ENCODE peak calls at places on chromosomes 7 and 10, in six cellular contexts. One of them, this sample, is unnamed. For H3K36me3 and H3K4me1, the result is how much of the 10 kb centered on the place peaks cover.

GRCh38 chr10:73641272-73642060 is at the start of gene MYOZ1:
- DNase-seq in OCI-LY7: no peak
- DNase-seq in SK-N-SH: no peak
- DNase-seq in PC-3: peak
- DNase-seq in fibroblast of lung: peak
- DNase-seq in GM23338: peak
- DNase-seq in this sample: no peak

GRCh38 chr10:44908936-44909335 is 2.2 kb upstream of the TMEM72 start:
- DNase-seq in GM23338: no peak
- DNase-seq in OCI-LY7: no peak
- DNase-seq in PC-3: no peak
- DNase-seq in fibroblast of lung: no peak
- DNase-seq in SK-N-SH: no peak
- DNase-seq in this sample: no peak

GRCh38 chr10:90179696-90180407 is 478.5 kb downstream of the KIF20B start:
- DNase-seq in SK-N-SH: no peak
- DNase-seq in GM23338: no peak
- DNase-seq in OCI-LY7: no peak
- DNase-seq in PC-3: peak
- DNase-seq in fibroblast of lung: peak
- DNase-seq in this sample: no peak

GRCh38 chr7:73586911-73587310 is 8.5 kb upstream of the TBL2 start:
- DNase-seq in fibroblast of lung: no peak
- DNase-seq in SK-N-SH: no peak
- DNase-seq in OCI-LY7: no peak
- DNase-seq in GM23338: no peak
- DNase-seq in PC-3: no peak
- DNase-seq in this sample: no peak

GRCh38 chr10:102674566-102674965 is 30.3 kb downstream of the TRIM8 start:
- DNase-seq in OCI-LY7: no peak
- DNase-seq in PC-3: no peak
- DNase-seq in GM23338: no peak
- DNase-seq in SK-N-SH: peak
- DNase-seq in fibroblast of lung: no peak
- DNase-seq in this sample: no peak

GRCh38 chr10:127041561-127041960 is 136.3 kb downstream of the DOCK1 start:
- DNase-seq in OCI-LY7: no peak
- DNase-seq in PC-3: peak
- DNase-seq in GM23338: no peak
- DNase-seq in SK-N-SH: no peak
- DNase-seq in fibroblast of lung: peak
- DNase-seq in this sample: no peak

GRCh38 chr10:68231106-68231901 is 609 bp downstream of the ATOH7 start:
- DNase-seq in SK-N-SH: peak
- DNase-seq in GM23338: peak
- DNase-seq in fibroblast of lung: peak
- DNase-seq in OCI-LY7: peak
- DNase-seq in PC-3: peak
- DNase-seq in this sample: peak

GRCh38 chr7:139630643-139631519 is 107.4 kb downstream of the CLEC2L start:
- DNase-seq in GM23338: no peak
- DNase-seq in SK-N-SH: no peak
- DNase-seq in PC-3: no peak
- DNase-seq in fibroblast of lung: no peak
- DNase-seq in OCI-LY7: no peak
- DNase-seq in this sample: no peak

GRCh38 chr7:94511763-94512162 is 2.2 kb downstream of the CASD1 start:
- DNase-seq in OCI-LY7: no peak
- DNase-seq in PC-3: peak
- DNase-seq in fibroblast of lung: peak
- DNase-seq in GM23338: no peak
- DNase-seq in SK-N-SH: no peak
- DNase-seq in this sample: no peak

GRCh38 chr10:118300266-118300665 is 41.9 kb downstream of the FAM204A start:
- DNase-seq in SK-N-SH: no peak
- DNase-seq in GM23338: no peak
- DNase-seq in PC-3: peak
- DNase-seq in fibroblast of lung: no peak
- DNase-seq in OCI-LY7: no peak
- DNase-seq in this sample: no peak

GRCh38 chr7:112001089-112001826 is 204.9 kb downstream of the DOCK4 start:
- DNase-seq in GM23338: no peak
- DNase-seq in fibroblast of lung: peak
- DNase-seq in OCI-LY7: no peak
- DNase-seq in SK-N-SH: no peak
- DNase-seq in PC-3: peak
- DNase-seq in this sample: no peak

GRCh38 chr7:27921081-27921836 is 181.3 kb downstream of the TAX1BP1 start:
- DNase-seq in GM23338: peak
- DNase-seq in fibroblast of lung: peak
- DNase-seq in SK-N-SH: peak
- DNase-seq in OCI-LY7: peak
- DNase-seq in PC-3: peak
- DNase-seq in this sample: peak

GRCh38 chr10:88457680-88458079 is 125.4 kb downstream of the RNLS start:
- DNase-seq in GM23338: no peak
- DNase-seq in PC-3: no peak
- DNase-seq in SK-N-SH: no peak
- DNase-seq in fibroblast of lung: no peak
- DNase-seq in OCI-LY7: peak
- DNase-seq in this sample: no peak

GRCh38 chr7:147311332-147311731 is 1194.7 kb downstream of the CNTNAP2 start:
- DNase-seq in SK-N-SH: no peak
- DNase-seq in PC-3: no peak
- DNase-seq in GM23338: no peak
- DNase-seq in OCI-LY7: no peak
- DNase-seq in fibroblast of lung: no peak
- DNase-seq in this sample: no peak

GRCh38 chr10:112395809-112396530 is 22.1 kb downstream of the ACSL5 start:
- DNase-seq in PC-3: no peak
- DNase-seq in GM23338: no peak
- DNase-seq in fibroblast of lung: no peak
- DNase-seq in SK-N-SH: no peak
- DNase-seq in OCI-LY7: no peak
- DNase-seq in this sample: no peak

GRCh38 chr10:102451105-102451969 is at the start of gene C10orf95:
- DNase-seq in SK-N-SH: no peak
- DNase-seq in OCI-LY7: no peak
- DNase-seq in fibroblast of lung: no peak
- DNase-seq in GM23338: peak
- DNase-seq in PC-3: peak
- DNase-seq in this sample: no peak

GRCh38 chr10:44980309-44981171 is 1.9 kb upstream of the DEPP1 start:
- DNase-seq in OCI-LY7: no peak
- DNase-seq in fibroblast of lung: peak
- DNase-seq in SK-N-SH: no peak
- DNase-seq in PC-3: no peak
- DNase-seq in GM23338: no peak
- DNase-seq in this sample: no peak

GRCh38 chr7:122535086-122535485 is 163.8 kb downstream of the RNF133 start:
- DNase-seq in fibroblast of lung: no peak
- DNase-seq in OCI-LY7: no peak
- DNase-seq in SK-N-SH: no peak
- DNase-seq in GM23338: no peak
- DNase-seq in PC-3: no peak
- DNase-seq in this sample: no peak

GRCh38 chr10:74518076-74518475 is 308.3 kb upstream of the KAT6B start:
- DNase-seq in fibroblast of lung: no peak
- DNase-seq in OCI-LY7: no peak
- DNase-seq in GM23338: no peak
- DNase-seq in PC-3: no peak
- DNase-seq in SK-N-SH: no peak
- DNase-seq in this sample: no peak

DNA sequence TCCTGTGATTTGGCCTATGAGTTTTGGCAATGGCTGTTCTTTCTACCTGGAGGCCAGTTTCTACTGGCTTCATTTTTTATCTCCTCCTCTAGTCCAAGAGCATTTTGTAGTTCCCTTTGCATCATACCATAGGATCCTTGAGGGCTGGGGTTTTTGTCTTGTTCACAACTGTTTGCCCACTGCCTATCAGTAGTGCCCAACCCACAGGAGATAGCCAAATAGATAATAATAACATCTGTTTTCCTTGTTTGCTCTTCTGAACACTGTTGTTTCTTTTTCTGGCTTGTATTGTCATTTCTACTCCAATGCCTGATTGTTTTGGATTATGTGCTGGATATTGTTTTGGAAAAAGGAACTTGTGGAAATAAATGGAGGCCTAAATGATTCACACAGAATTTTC is 3.4 kb downstream of the CDK1 start:
- DNase-seq in SK-N-SH: peak
- DNase-seq in PC-3: no peak
- DNase-seq in OCI-LY7: no peak
- DNase-seq in fibroblast of lung: no peak
- DNase-seq in GM23338: no peak
- DNase-seq in this sample: no peak
- H3K36me3 ChIP-seq in SK-N-SH: under half
- H3K36me3 ChIP-seq in PC-3: half or more
- H3K36me3 ChIP-seq in OCI-LY7: half or more
- H3K36me3 ChIP-seq in fibroblast of lung: under half
- H3K36me3 ChIP-seq in GM23338: under half
- H3K36me3 ChIP-seq in this sample: under half

GRCh38 chr10:85319150-85319549 is 990.8 kb downstream of the CCSER2 start:
- DNase-seq in SK-N-SH: peak
- DNase-seq in GM23338: no peak
- DNase-seq in OCI-LY7: no peak
- DNase-seq in PC-3: no peak
- DNase-seq in fibroblast of lung: no peak
- DNase-seq in this sample: no peak
- H2AFZ ChIP-seq in SK-N-SH: no peak
- H2AFZ ChIP-seq in GM23338: no peak
- H2AFZ ChIP-seq in OCI-LY7: no peak
- H2AFZ ChIP-seq in PC-3: no peak
- H2AFZ ChIP-seq in fibroblast of lung: no peak
- H2AFZ ChIP-seq in this sample: no peak

GRCh38 chr7:70583965-70584883 is 547.7 kb upstream of the GALNT17 start:
- DNase-seq in fibroblast of lung: no peak
- DNase-seq in SK-N-SH: peak
- DNase-seq in PC-3: no peak
- DNase-seq in OCI-LY7: no peak
- DNase-seq in GM23338: no peak
- DNase-seq in this sample: no peak
- H3K4me1 ChIP-seq in fibroblast of lung: under half
- H3K4me1 ChIP-seq in SK-N-SH: under half
- H3K4me1 ChIP-seq in PC-3: under half
- H3K4me1 ChIP-seq in OCI-LY7: under half
- H3K4me1 ChIP-seq in GM23338: under half
- H3K4me1 ChIP-seq in this sample: under half

DNA sequence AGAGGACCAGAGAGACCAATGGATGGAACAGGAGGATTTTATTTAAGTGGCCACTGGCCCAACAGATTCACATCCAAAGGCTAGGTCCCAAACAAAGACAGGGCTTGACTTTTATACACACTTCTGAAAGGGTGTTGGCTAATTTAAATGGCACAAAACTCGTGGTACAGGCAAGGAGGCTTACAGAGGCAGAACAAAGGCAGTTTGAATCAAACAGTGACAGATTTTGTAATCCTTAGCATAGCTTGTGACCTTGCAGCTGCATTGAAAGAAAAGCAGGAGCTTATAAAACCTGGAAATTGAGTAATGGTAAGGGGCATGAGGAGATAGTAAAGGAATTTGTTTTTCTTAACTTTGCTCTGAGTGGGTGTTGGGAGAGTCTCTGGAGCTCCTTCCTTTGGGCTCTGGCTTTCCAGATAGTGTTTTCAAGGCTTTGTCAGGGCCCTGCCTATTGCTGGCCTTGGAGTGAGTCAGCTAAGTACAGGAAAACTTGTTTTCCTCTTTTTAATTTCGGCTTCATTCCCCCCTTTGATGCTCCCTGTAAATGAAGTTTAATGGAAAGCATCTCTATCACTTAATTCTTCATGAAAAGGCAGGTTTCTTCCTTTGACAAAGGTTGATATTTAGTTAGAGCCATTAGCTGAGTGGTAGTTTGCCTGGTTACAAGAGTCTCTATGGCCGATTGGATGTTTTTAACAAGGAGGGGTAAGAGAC is 96.9 kb downstream of the TRIM24 start:
- DNase-seq in GM23338: peak
- DNase-seq in SK-N-SH: no peak
- DNase-seq in PC-3: no peak
- DNase-seq in OCI-LY7: peak
- DNase-seq in fibroblast of lung: peak
- DNase-seq in this sample: no peak
- H3K36me3 ChIP-seq in GM23338: half or more
- H3K36me3 ChIP-seq in SK-N-SH: half or more
- H3K36me3 ChIP-seq in PC-3: half or more
- H3K36me3 ChIP-seq in OCI-LY7: half or more
- H3K36me3 ChIP-seq in fibroblast of lung: under half
- H3K36me3 ChIP-seq in this sample: under half

DNA sequence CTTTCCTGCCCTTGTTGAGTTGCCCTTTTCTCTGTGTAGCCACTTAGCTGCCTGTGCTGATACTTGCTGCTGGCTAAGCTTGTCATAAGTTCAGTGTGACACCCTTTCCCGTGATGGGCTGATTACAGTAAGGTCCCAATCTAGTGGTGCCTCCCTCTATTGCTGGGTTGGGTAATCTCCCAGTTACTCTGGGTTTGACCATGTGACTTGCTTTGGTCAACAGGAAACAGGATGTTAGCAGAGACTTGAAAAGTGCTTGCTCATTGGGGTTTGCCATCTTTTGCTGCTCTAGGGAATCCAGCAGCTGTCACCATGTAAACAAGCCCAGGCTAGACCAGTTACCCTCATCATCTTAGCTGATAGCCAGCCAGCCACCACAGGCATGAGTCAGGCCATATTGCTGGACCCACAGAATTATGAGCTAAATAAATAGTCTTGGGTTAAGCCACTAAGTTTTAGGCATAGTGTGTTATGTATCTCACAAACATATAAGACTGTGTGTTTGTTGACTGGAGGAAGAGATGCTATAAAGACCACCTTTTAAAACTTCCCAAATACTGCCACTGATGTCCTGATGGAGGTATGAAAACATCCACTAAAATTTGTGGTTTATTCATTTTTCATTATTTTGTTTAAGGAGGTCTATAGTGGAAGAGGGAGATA is 4.0 kb upstream of the LEP start:
- DNase-seq in OCI-LY7: peak
- DNase-seq in PC-3: peak
- DNase-seq in SK-N-SH: no peak
- DNase-seq in fibroblast of lung: peak
- DNase-seq in GM23338: peak
- DNase-seq in this sample: peak
- H2AFZ ChIP-seq in OCI-LY7: peak
- H2AFZ ChIP-seq in PC-3: peak
- H2AFZ ChIP-seq in SK-N-SH: no peak
- H2AFZ ChIP-seq in fibroblast of lung: peak
- H2AFZ ChIP-seq in GM23338: no peak
- H2AFZ ChIP-seq in this sample: peak

GRCh38 chr7:17932770-17933169 is 7.5 kb downstream of the SNX13 start:
- DNase-seq in OCI-LY7: no peak
- DNase-seq in fibroblast of lung: peak
- DNase-seq in SK-N-SH: no peak
- DNase-seq in GM23338: no peak
- DNase-seq in PC-3: no peak
- DNase-seq in this sample: no peak
- H3K4me1 ChIP-seq in OCI-LY7: under half
- H3K4me1 ChIP-seq in fibroblast of lung: under half
- H3K4me1 ChIP-seq in SK-N-SH: under half
- H3K4me1 ChIP-seq in GM23338: under half
- H3K4me1 ChIP-seq in PC-3: under half
- H3K4me1 ChIP-seq in this sample: under half

This sample was measured in MM.1S.